ENCODE peak calls at places on chromosomes 5 and 9, in five cellular contexts. Z is stomach, G is T follicular helper cell, B is NCI-H774, S is amniotic stem cell. M is an unnamed sample.

GRCh38 chr9:94173632-94174031 is 85.5 kb upstream of the ZNF169 start:
- DNase-seq in Z (no peak), G (no peak), B (no peak), S (no peak), M (no peak)

GRCh38 chr9:127907867-127908659 is 8.7 kb upstream of the ST6GALNAC6 start:
- DNase-seq in Z (no peak), G (no peak), B (no peak), S (no peak), M (no peak)

GRCh38 chr5:76765249-76765648 is 49.3 kb downstream of the F2R start:
- DNase-seq in Z (no peak), G (no peak), B (no peak), S (no peak), M (no peak)

GRCh38 chr5:112636288-112636731 is 101.4 kb upstream of the APC start:
- DNase-seq in Z (no peak), G (no peak), B (no peak), S (no peak), M (no peak)

GRCh38 chr5:44160443-44160842 is 228.8 kb downstream of the FGF10 start:
- DNase-seq in Z (no peak), G (no peak), B (no peak), S (no peak), M (no peak)

GRCh38 chr5:170307575-170308465 is 10.2 kb upstream of the LCP2 start:
- DNase-seq in Z (peak), G (no peak), B (no peak), S (no peak), M (peak)

GRCh38 chr9:114681594-114682332 is at the start of gene TEX48:
- DNase-seq in Z (peak), G (peak), B (peak), S (peak), M (peak)

GRCh38 chr9:27248702-27249101 is 48.2 kb downstream of the EQTN start:
- DNase-seq in Z (no peak), G (no peak), B (no peak), S (no peak), M (peak)

GRCh38 chr5:29231153-29231552 is 1962.3 kb upstream of the CDH6 start:
- DNase-seq in Z (no peak), G (no peak), B (no peak), S (no peak), M (no peak)

GRCh38 chr9:87097238-87097637 is 149.9 kb upstream of the GAS1 start:
- DNase-seq in Z (no peak), G (no peak), B (no peak), S (no peak), M (peak)

GRCh38 chr9:132638240-132638639 is 31.5 kb downstream of the DDX31 start:
- DNase-seq in Z (no peak), G (no peak), B (no peak), S (no peak), M (peak)

GRCh38 chr5:180636016-180636402 is 13.4 kb downstream of the FLT4 start:
- DNase-seq in Z (no peak), G (no peak), B (no peak), S (no peak), M (no peak)

GRCh38 chr9:134734270-134734669 is 92.7 kb downstream of the COL5A1 start:
- DNase-seq in Z (no peak), G (no peak), B (no peak), S (no peak), M (peak)

GRCh38 chr9:113057193-113057592 is 669 bp upstream of the ZFP37 start:
- DNase-seq in Z (no peak), G (no peak), B (no peak), S (no peak), M (no peak)

GRCh38 chr9:90970603-90971002 is 169.0 kb downstream of the SYK start:
- DNase-seq in Z (no peak), G (no peak), B (no peak), S (no peak), M (peak)

GRCh38 chr5:144309265-144309664 is 138.6 kb downstream of the KCTD16 start:
- DNase-seq in Z (no peak), G (no peak), B (no peak), S (no peak), M (peak)

GRCh38 chr5:11878846-11879245 is 25.4 kb downstream of the CTNND2 start:
- DNase-seq in Z (no peak), G (no peak), B (no peak), S (no peak), M (no peak)

GRCh38 chr5:158976035-158976434 is 123.7 kb downstream of the EBF1 start:
- DNase-seq in Z (no peak), G (no peak), B (no peak), S (no peak), M (peak)

GRCh38 chr9:133704711-133705181 is 33.4 kb downstream of the SARDH start:
- DNase-seq in Z (no peak), G (no peak), B (no peak), S (no peak), M (no peak)

GRCh38 chr9:132161743-132162187 is at the start of gene NTNG2:
- DNase-seq in Z (no peak), G (no peak), B (no peak), S (no peak), M (no peak)

GRCh38 chr5:181020716-181021115 is 19.4 kb upstream of the BTNL9 start:
- DNase-seq in Z (no peak), G (no peak), B (no peak), S (no peak), M (no peak)

GRCh38 chr9:128323192-128323730 is 622 bp downstream of the COQ4 start:
- DNase-seq in Z (no peak), G (no peak), B (no peak), S (no peak), M (peak)

GRCh38 chr5:123705741-123706140 is 193.8 kb downstream of the CSNK1G3 start:
- DNase-seq in Z (no peak), G (no peak), B (no peak), S (no peak), M (peak)

GRCh38 chr5:175347027-175347426 is 97.0 kb downstream of the DRD1 start:
- DNase-seq in Z (no peak), G (no peak), B (no peak), S (no peak), M (no peak)

GRCh38 chr9:112582371-112582770 is 95.7 kb downstream of the KIAA1958 start:
- DNase-seq in Z (no peak), G (no peak), B (no peak), S (no peak), M (no peak)

GRCh38 chr9:73149371-73150067 is 2.1 kb upstream of the ANXA1 start:
- DNase-seq in Z (no peak), G (no peak), B (no peak), S (peak), M (peak)

GRCh38 chr9:127942152-127943010 is 4.7 kb upstream of the DPM2 start:
- DNase-seq in Z (peak), G (no peak), B (peak), S (no peak), M (peak)

GRCh38 chr5:116378007-116378831 is 196.4 kb downstream of the SEMA6A start:
- DNase-seq in Z (no peak), G (no peak), B (no peak), S (no peak), M (no peak)

GRCh38 chr5:31833710-31834109 is 194.8 kb downstream of the PDZD2 start:
- DNase-seq in Z (no peak), G (no peak), B (no peak), S (no peak), M (no peak)

GRCh38 chr5:125065114-125065513 is 318.7 kb upstream of the ZNF608 start:
- DNase-seq in Z (no peak), G (no peak), B (peak), S (no peak), M (no peak)

GRCh38 chr5:68000805-68001204 is 214.8 kb upstream of the PIK3R1 start:
- DNase-seq in Z (no peak), G (no peak), B (no peak), S (no peak), M (no peak)

GRCh38 chr9:73042155-73042554 is 89.3 kb upstream of the ALDH1A1 start:
- DNase-seq in Z (no peak), G (no peak), B (no peak), S (no peak), M (peak)

GRCh38 chr5:143217804-143218160 is 185.7 kb downstream of the NR3C1 start:
- DNase-seq in Z (no peak), G (no peak), B (no peak), S (no peak), M (no peak)

GRCh38 chr5:159052282-159053011 is 47.3 kb downstream of the EBF1 start:
- DNase-seq in Z (no peak), G (no peak), B (no peak), S (no peak), M (no peak)

GRCh38 chr9:79201641-79202040 is 370.1 kb upstream of the TLE4 start:
- DNase-seq in Z (no peak), G (no peak), B (no peak), S (no peak), M (peak)

GRCh38 chr9:92501671-92502393 is 19.5 kb upstream of the ASPN start:
- DNase-seq in Z (peak), G (no peak), B (peak), S (no peak), M (peak)

GRCh38 chr5:140631831-140632365 is 1.1 kb downstream of the CD14 start:
- DNase-seq in Z (no peak), G (no peak), B (peak), S (no peak), M (no peak)

M was measured in amniotic epithelial cell.